ENCODE peak calls at places on chromosomes 4 and X, in seven cellular contexts. I is SK-N-SH, H is HepG2, X is GM12878, G is HCT116, P is K562, A is H1. Y is an unnamed sample.

GRCh38 chr4:73867783-73868182 is 1.4 kb upstream of the CXCL1 start:
- DNase-seq in H (no peak), X (no peak), I (no peak), A (no peak), P (no peak), G (peak; percentile 70), Y (no peak)

GRCh38 chrX:73577368-73577767 is 14.4 kb downstream of the CHIC1 start:
- DNase-seq in I (no peak), G (no peak), X (no peak), A (no peak), P (no peak), H (no peak), Y (peak; percentile 84)

GRCh38 chr4:151540728-151541437 is 131.9 kb downstream of the FHIP1A start:
- DNase-seq in H (no peak), P (no peak), I (peak; percentile 37), X (no peak), G (peak; percentile 59), A (no peak), Y (peak; percentile 76)

GRCh38 chr4:7422098-7422897 is 12.4 kb downstream of the PSAPL1 start:
- DNase-seq in H (no peak), A (no peak), X (no peak), P (no peak), I (peak; percentile 19), G (no peak), Y (no peak)

GRCh38 chr4:151356510-151356909 is 31.1 kb upstream of the SH3D19 start:
- DNase-seq in I (no peak), G (peak; percentile 23), P (no peak), A (no peak), X (no peak), H (no peak), Y (peak; percentile 7)

GRCh38 chr4:1574601-1575417 is 109.3 kb downstream of the FAM53A start:
- DNase-seq in X (no peak), H (no peak), P (no peak), I (no peak), G (no peak), A (no peak), Y (no peak)

GRCh38 chrX:26262121-26262523 is 46.2 kb downstream of the MAGEB5 start:
- DNase-seq in I (no peak), H (no peak), A (no peak), X (no peak), G (no peak), P (no peak), Y (peak; percentile 91)

GRCh38 chr4:25406081-25406692 is 29.1 kb downstream of the ANAPC4 start:
- DNase-seq in A (no peak), I (no peak), G (no peak), P (no peak), H (peak; percentile 45), X (no peak), Y (no peak)

GRCh38 chr4:1686440-1687036 is 2.4 kb upstream of the FAM53A start:
- DNase-seq in H (no peak), P (no peak), G (no peak), X (no peak), I (no peak), A (no peak), Y (no peak)

GRCh38 chrX:51215266-51215665 is 117.4 kb upstream of the NUDT10 start:
- DNase-seq in A (no peak), H (peak; percentile 0), G (no peak), I (no peak), P (no peak), X (no peak), Y (no peak)

GRCh38 chr4:166091914-166092510 is 219.0 kb downstream of the TLL1 start:
- DNase-seq in I (peak; percentile 9), X (no peak), A (no peak), H (peak; percentile 28), G (peak; percentile 15), P (peak; percentile 18), Y (peak; percentile 43)

GRCh38 chr4:156146581-156146980 is 192.9 kb upstream of the CTSO start:
- DNase-seq in G (no peak), P (no peak), I (no peak), A (no peak), X (no peak), H (no peak), Y (no peak)

GRCh38 chr4:106314960-106315359 is 1.0 kb downstream of the TBCK start:
- DNase-seq in A (no peak), I (no peak), P (no peak), H (no peak), X (no peak), G (no peak), Y (no peak)
- H3K9ac ChIP-seq in A (peak overlapping the region; percentile 55), I (peak overlapping the region; percentile 92), P (peak overlapping the region; percentile 98), H (peak overlapping the region; percentile 99), X (peak overlapping the region; percentile 99), G (peak overlapping the region; percentile 87), Y (peak overlapping the region; percentile 93)

GRCh38 chrX:119421306-119421705 is 22.2 kb downstream of the SLC25A43 start:
- DNase-seq in P (no peak), A (no peak), H (no peak), G (no peak), X (no peak), I (no peak), Y (no peak)

GRCh38 chrX:119419898-119420297 is 20.8 kb downstream of the SLC25A43 start:
- DNase-seq in P (no peak), A (no peak), G (no peak), I (no peak), X (no peak), H (no peak), Y (no peak)

GRCh38 chrX:119417842-119418241 is 18.7 kb downstream of the SLC25A43 start:
- DNase-seq in A (no peak), I (no peak), X (no peak), H (peak; percentile 21), P (no peak), G (no peak), Y (no peak)

GRCh38 chrX:119417376-119417775 is 18.2 kb downstream of the SLC25A43 start:
- DNase-seq in A (no peak), X (no peak), G (no peak), H (no peak), I (no peak), P (no peak), Y (no peak)

GRCh38 chrX:119419146-119419545 is 20.0 kb downstream of the SLC25A43 start:
- DNase-seq in G (no peak), P (no peak), H (peak; percentile 69), I (no peak), A (no peak), X (no peak), Y (no peak)
- TF ChIP-seq MAX in G (no peak), P (no peak), H (no peak), I (no peak), A (no peak), X (no peak), Y (no peak)

DNA sequence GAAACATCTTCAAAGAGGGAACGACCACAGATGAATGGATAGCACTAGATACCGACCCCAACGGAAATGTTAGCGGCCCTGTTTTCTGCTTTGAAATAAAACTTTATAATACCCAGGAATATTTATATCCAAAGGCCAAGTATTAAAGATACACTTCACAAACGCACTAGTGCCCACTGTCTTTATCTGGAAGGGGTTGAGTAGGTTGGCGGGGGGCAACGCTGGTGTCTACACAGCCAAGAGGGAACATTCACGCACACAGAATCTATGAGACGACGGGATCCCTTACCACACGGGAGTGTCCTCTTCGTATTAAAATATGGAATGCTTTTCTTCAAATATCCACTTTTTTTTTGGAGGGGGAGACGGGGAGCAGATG is 3.3 kb downstream of the HAND2 start:
- DNase-seq in P (no peak), H (no peak), I (peak; percentile 27), G (no peak), A (no peak), X (no peak), Y (no peak)
- H3K4me1 ChIP-seq in P (no peaks in the 10 kb centered on the region), H (no peaks in the 10 kb centered on the region), I (peaks cover 6% of the 10 kb centered on the region), G (no peaks in the 10 kb centered on the region), A (peaks cover 24% of the 10 kb centered on the region), X (no peaks in the 10 kb centered on the region), Y (peaks cover 7% of the 10 kb centered on the region)

DNA sequence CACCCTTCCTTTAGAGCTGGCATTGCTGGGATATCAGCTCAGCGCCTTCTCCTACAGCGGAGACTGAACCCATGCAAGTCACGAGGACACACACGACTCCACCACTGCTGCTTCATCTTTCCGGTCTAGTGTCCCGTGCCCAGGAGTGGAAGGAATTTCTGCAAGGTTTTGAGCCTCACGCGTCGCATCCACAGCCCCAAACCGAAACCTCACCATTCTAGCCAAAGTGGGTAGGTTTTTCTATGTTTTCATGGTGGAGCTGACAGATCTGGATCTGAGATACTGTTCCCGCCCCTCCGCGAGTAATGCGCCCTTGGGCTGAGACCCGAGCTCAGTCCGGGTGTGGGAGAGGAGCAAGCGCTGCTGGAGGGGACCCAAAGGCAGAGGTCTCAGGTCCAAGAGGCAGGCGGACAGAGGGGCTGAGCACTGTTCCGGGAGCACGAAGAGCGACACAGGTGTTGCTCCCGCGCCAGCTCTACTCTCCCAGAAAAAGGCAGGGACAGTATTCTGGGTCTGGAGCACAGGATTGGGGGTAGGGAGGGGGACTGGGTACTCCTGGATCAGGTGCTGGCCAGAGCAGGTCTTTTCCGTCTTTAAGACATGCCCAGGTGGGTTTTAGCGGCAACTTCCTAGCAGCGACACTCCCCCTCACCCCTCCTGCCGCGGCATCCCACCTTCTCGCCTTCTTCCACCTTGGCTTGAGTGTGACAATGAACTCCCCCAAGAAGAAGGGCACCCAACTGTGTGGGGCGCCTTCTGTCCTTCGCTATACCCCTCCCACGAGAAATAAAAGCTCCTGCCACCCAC is 1.9 kb downstream of the EPHA5 start:
- DNase-seq in X (no peak), G (no peak), I (peak; percentile 8), H (no peak), P (no peak), A (no peak), Y (no peak)
- H3K9ac ChIP-seq in X (no peak overlapping the region), G (no peak overlapping the region), I (no peak overlapping the region), H (no peak overlapping the region), P (no peak overlapping the region), A (no peak overlapping the region), Y (peak overlapping the region; percentile 35)

GRCh38 chr4:188934320-188934975 is 795.2 kb downstream of the TRIML1 start:
- DNase-seq in G (peak; percentile 18), I (no peak), A (no peak), X (no peak), P (no peak), H (no peak), Y (no peak)

DNA sequence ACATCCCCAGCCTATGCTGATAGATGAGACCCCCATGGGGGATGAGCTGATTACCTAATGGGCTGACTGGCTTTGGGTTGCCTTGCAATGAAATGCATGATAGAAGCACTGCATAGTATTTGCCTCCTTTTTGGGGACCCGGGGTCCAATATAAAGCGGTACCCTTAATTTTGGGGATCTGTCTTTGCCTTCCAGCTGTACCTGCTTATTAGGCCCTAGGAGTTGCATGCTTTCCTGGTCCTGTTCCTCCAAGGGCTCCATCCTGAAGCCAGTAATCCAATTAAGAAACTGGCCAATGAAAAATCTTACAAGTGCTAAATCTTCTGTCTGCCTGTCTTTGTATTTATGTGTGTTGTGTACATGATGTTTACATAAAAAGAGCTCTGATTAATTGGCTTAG is 791.6 kb downstream of the TRIML1 start:
- DNase-seq in A (no peak), I (no peak), P (no peak), G (peak; percentile 15), H (no peak), X (no peak), Y (no peak)
- TF ChIP-seq MAX in A (no peak), I (no peak), P (no peak), G (no peak), H (no peak), X (no peak), Y (no peak)